ENCODE peak calls at places on chromosomes 11 and 22, in six cellular contexts. E is uterus, R is right lobe of liver, D is AG04450, J is ovary, Y is OCI-LY7. A is an unnamed sample. For H3K9me3, the result is how much of the 10 kb centered on the place peaks cover.

GRCh38 chr11:94511932-94512781 is at the start of gene C11orf97:
- DNase-seq in E (peak), R (peak), D (no peak), J (peak), Y (no peak), A (peak)

GRCh38 chr11:19766810-19767209 is 54.2 kb downstream of the NAV2 start:
- DNase-seq in E (no peak), R (no peak), D (no peak), J (no peak), Y (no peak), A (no peak)

GRCh38 chr11:119065369-119065768 is 2.2 kb upstream of the VPS11 start:
- DNase-seq in E (no peak), R (no peak), D (no peak), J (no peak), Y (peak), A (no peak)

GRCh38 chr11:23502821-23503220 is 642.5 kb upstream of the CCDC179 start:
- DNase-seq in E (no peak), R (no peak), D (no peak), J (no peak), Y (no peak), A (no peak)

GRCh38 chr11:20353829-20354434 is 9.6 kb upstream of the HTATIP2 start:
- DNase-seq in E (no peak), R (no peak), D (no peak), J (no peak), Y (peak), A (no peak)

GRCh38 chr11:112616292-112617088 is 344.7 kb upstream of the NCAM1 start:
- DNase-seq in E (no peak), R (no peak), D (no peak), J (no peak), Y (no peak), A (no peak)

GRCh38 chr11:2237457-2238238 is 32.7 kb downstream of the ASCL2 start:
- DNase-seq in E (no peak), R (no peak), D (no peak), J (peak), Y (no peak), A (no peak)

GRCh38 chr22:42385691-42386090 is 46.5 kb downstream of the NFAM1 start:
- DNase-seq in E (no peak), R (no peak), D (no peak), J (no peak), Y (no peak), A (no peak)

GRCh38 chr11:45100338-45100737 is 46.1 kb upstream of the PRDM11 start:
- DNase-seq in E (no peak), R (no peak), D (no peak), J (no peak), Y (no peak), A (no peak)

GRCh38 chr22:27028093-27028492 is 370.7 kb downstream of the MIAT start:
- DNase-seq in E (no peak), R (no peak), D (no peak), J (no peak), Y (no peak), A (no peak)

GRCh38 chr22:41983516-41983915 is 14.3 kb downstream of the SEPTIN3 start:
- DNase-seq in E (no peak), R (no peak), D (no peak), J (no peak), Y (no peak), A (no peak)

GRCh38 chr11:729492-730074 is 17.7 kb upstream of the TALDO1 start:
- DNase-seq in E (no peak), R (peak), D (no peak), J (no peak), Y (no peak), A (no peak)

GRCh38 chr11:15754221-15754620 is 602.1 kb downstream of the SOX6 start:
- DNase-seq in E (no peak), R (no peak), D (no peak), J (no peak), Y (no peak), A (no peak)

GRCh38 chr11:68463714-68464113 is 3.2 kb downstream of the PPP6R3 start:
- DNase-seq in E (no peak), R (no peak), D (no peak), J (peak), Y (no peak), A (peak)

GRCh38 chr11:94638902-94639373 is 71.8 kb downstream of the PIWIL4 start:
- DNase-seq in E (no peak), R (no peak), D (no peak), J (no peak), Y (no peak), A (no peak)

GRCh38 chr22:32707971-32708370 is 93.5 kb upstream of the TIMP3 start:
- DNase-seq in E (no peak), R (no peak), D (no peak), J (no peak), Y (no peak), A (no peak)

GRCh38 chr11:46912526-46913150 is 5.7 kb downstream of the LRP4 start:
- DNase-seq in E (no peak), R (no peak), D (no peak), J (no peak), Y (no peak), A (no peak)

GRCh38 chr11:130020323-130020722 is 17.7 kb upstream of the PRDM10 start:
- DNase-seq in E (no peak), R (no peak), D (no peak), J (no peak), Y (no peak), A (no peak)

GRCh38 chr11:7467652-7468051 is 17.7 kb upstream of the OLFML1 start:
- DNase-seq in E (no peak), R (no peak), D (no peak), J (no peak), Y (no peak), A (no peak)

GRCh38 chr11:119536801-119537200 is 113.8 kb upstream of the THY1 start:
- DNase-seq in E (no peak), R (no peak), D (no peak), J (no peak), Y (no peak), A (no peak)

GRCh38 chr11:67646535-67647336 is 3.8 kb downstream of the ACY3 start:
- DNase-seq in E (no peak), R (no peak), D (no peak), J (no peak), Y (peak), A (no peak)

GRCh38 chr22:35301370-35301874 is 1.7 kb downstream of the TOM1 start:
- DNase-seq in E (peak), R (peak), D (peak), J (no peak), Y (no peak), A (peak)

GRCh38 chr22:48942698-48943566 is 884.7 kb downstream of the BRD1 start:
- DNase-seq in E (no peak), R (no peak), D (no peak), J (no peak), Y (no peak), A (peak)

GRCh38 chr11:77320351-77320750 is 18.9 kb upstream of the GDPD4 start:
- DNase-seq in E (no peak), R (no peak), D (no peak), J (no peak), Y (no peak), A (no peak)

GRCh38 chr11:70068950-70069349 is 9.2 kb upstream of the ANO1 start:
- DNase-seq in E (no peak), R (no peak), D (no peak), J (no peak), Y (no peak), A (no peak)

GRCh38 chr11:40819230-40819629 is 640.2 kb downstream of the LRRC4C start:
- DNase-seq in E (no peak), R (no peak), D (no peak), J (no peak), Y (no peak), A (no peak)

GRCh38 chr11:56890584-56891305 is 98.0 kb upstream of the OR5AK2 start:
- DNase-seq in E (no peak), R (no peak), D (no peak), J (no peak), Y (no peak), A (no peak)

GRCh38 chr11:589798-590197 is 13.5 kb downstream of the PHRF1 start:
- DNase-seq in E (no peak), R (no peak), D (no peak), J (no peak), Y (no peak), A (no peak)

GRCh38 chr11:2444301-2445106 is at the start of the genes KCNQ1 and TRPM5:
- DNase-seq in E (no peak), R (peak), D (no peak), J (no peak), Y (peak), A (peak)

GRCh38 chr22:22669093-22669492 is 24.7 kb downstream of the GGTLC2 start:
- DNase-seq in E (no peak), R (no peak), D (no peak), J (no peak), Y (no peak), A (no peak)

GRCh38 chr11:114147389-114148382 is 88.2 kb downstream of the ZBTB16 start:
- DNase-seq in E (no peak), R (no peak), D (no peak), J (no peak), Y (no peak), A (no peak)

GRCh38 chr22:24894220-24894975 is 52.1 kb downstream of the LHFPL7 start:
- DNase-seq in E (peak), R (peak), D (peak), J (peak), Y (no peak), A (peak)

GRCh38 chr11:134292661-134293060 is 16.5 kb downstream of the GLB1L3 start:
- DNase-seq in E (no peak), R (no peak), D (no peak), J (no peak), Y (no peak), A (no peak)

GRCh38 chr22:23156286-23156685 is 11.0 kb downstream of the RAB36 start:
- DNase-seq in E (no peak), R (no peak), D (no peak), J (no peak), Y (no peak), A (no peak)

GRCh38 chr11:122167100-122167499 is 51.1 kb upstream of the BLID start:
- DNase-seq in E (no peak), R (no peak), D (no peak), J (no peak), Y (no peak), A (no peak)

GRCh38 chr11:92276773-92277172 is 52.2 kb downstream of the FAT3 start:
- DNase-seq in E (no peak), R (no peak), D (peak), J (no peak), Y (no peak), A (no peak)

DNA sequence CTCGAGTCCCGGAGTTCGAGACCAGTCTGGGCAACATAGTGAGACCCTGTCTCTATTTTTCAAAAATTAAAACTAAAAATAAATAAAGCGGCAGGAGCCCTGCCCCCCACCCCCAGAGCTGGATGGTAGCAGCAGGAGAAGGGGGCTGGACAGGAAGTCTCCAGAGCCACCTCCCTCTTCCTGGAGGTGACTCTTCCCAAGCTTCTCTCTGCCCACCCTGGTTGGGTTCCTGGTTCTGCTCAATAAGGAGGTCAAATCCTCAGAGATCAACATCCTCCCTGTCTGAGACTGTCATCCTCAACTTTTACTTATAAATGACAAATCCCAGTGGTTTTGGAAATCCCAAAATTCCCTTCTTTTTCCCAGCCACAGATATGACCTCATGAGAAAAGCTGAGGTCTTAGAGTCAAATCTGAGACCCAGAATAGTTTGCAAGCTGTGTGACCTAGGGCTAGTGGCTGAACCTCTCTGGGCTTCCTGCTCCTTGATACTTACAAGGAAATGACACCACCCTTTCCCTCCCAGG is 987 bp downstream of the C1QTNF6 start:
- DNase-seq in E (no peak), R (peak), D (no peak), J (peak), Y (no peak), A (no peak)
- H3K4me3 ChIP-seq in E (peak), R (no peak), D (peak), J (no peak), Y (no peak), A (peak)

DNA sequence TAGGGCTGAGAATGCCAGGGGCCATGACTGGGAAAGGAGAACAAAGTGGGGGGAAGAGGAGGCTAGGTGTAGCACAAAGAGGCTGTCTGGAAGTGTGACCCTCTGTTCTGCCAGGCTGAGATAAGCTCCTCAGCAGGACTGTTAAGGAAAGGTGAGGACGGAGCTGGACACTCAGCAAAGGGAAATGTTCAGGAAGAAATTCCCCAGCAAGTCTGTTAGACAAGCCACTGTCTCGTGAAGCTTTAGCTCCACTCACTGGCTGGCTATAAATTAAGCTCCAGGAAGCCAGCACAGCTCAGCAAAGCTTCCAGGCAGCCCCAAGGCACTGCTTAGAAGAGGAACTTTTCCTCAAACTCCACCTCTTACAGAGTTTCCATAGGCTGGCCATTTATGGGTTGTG is 181.2 kb upstream of the API5 start:
- DNase-seq in E (no peak), R (no peak), D (no peak), J (no peak), Y (no peak), A (no peak)
- TF ChIP-seq CTCF in E (no peak), R (no peak), D (no peak), J (no peak), Y (no peak), A (no peak)

DNA sequence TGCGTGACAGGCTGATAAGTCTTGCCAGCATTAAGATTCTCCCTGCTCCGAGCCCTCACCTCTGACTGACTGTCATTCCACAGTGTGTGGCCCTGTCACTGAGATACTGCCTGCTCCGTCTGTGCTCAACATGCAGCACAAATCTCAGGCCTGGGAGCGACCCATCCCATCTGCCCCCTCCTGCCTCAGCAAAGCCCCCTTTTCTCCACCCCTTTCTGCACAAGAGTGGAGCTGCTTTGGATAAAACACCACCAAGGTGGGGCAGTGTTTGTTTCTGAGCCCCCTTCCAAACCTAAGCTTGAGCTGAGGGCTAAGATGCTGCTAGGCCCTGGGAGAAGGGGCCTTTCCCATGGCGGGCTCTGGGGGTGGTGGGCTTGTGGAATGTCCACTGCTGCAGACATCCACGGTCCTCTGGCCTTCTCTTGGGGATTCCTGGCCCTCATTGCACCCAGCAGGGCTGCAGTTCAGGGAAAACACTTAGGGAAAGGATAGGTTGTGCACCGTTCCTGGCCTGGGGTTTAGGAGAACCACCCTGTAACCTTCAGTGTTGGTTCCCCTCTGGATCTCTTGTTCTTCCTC is 594.1 kb downstream of the TBC1D22A start:
- DNase-seq in E (no peak), R (no peak), D (no peak), J (no peak), Y (no peak), A (no peak)
- H3K9me3 ChIP-seq in E (under half), R (under half), D (under half), J (under half), Y (under half), A (under half)

DNA sequence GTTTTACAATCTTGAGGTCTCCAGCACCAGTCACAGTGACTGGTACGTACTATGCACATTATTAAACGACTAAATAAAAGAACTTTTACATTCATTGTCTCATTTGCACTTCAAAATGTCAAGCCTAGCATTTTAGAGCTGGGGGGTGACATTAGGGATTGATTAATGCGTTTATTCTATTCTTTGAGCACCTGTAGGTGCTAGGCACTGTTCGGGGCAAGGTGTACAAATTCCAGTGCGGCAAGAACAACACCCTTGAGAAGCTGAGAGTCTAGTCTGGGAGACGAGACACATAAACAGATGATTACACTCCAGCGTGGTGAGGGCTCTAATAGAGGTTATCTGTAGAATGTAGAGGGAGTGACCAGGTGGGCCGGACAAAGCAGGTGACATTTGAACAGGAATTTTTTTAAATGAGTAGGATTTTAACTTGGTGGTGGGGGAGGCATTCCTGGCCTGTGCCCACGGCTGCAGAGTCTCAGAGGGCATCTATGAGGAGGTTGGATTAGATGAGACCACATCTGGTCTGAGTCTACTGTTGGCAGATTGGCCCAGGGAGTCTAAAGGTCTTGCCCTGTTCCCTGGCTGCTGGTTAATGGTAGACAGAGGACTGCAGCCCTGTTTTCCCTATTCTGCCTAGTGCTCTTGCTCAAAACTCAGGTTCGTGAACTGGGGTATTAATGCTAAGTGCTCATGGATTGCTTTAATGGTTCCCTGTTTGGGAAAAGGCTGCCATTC is 956 bp downstream of the CAT start:
- DNase-seq in E (no peak), R (peak), D (no peak), J (no peak), Y (peak), A (no peak)
- H3K4me3 ChIP-seq in E (peak), R (peak), D (peak), J (peak), Y (peak), A (peak)

GRCh38 chr11:76237914-76238313 is 31.6 kb upstream of the WNT11 start:
- DNase-seq in E (no peak), R (no peak), D (no peak), J (no peak), Y (no peak), A (no peak)
- TF ChIP-seq CTCF in E (no peak), R (no peak), D (peak), J (no peak), Y (peak), A (peak)

GRCh38 chr11:126205359-126205758 is 6.1 kb downstream of the RPUSD4 start:
- DNase-seq in E (no peak), R (no peak), D (no peak), J (no peak), Y (no peak), A (no peak)
- H3K9me3 ChIP-seq in E (under half), R (under half), D (under half), J (under half), Y (under half), A (under half)